ENCODE peak calls at places on chromosomes 6 and 20, in eight cellular contexts. W is MV-4-11; T is endodermal cell; E is NCI-H1930; G is mesothelial cell of epicardium; M is ACHN; I is stimulated activated CD4-positive, alpha-beta T cell treated with anti-CD3 and anti-CD28 coated beads, Interleukin-15, amount 100 ng/mL, for 24 hours; Q is activated naive CD4-positive, alpha-beta T cell. A is an unnamed sample.

GRCh38 chr6:155126727-155127439 is 131.8 kb downstream of the TIAM2 start:
- DNase-seq in W (peak; percentile 56), T (peak; percentile 79), E (no peak), G (no peak), M (no peak), I (peak; percentile 82), Q (no peak), A (no peak)

GRCh38 chr6:125947581-125947980 is 9.0 kb upstream of the HINT3 start:
- DNase-seq in W (no peak), T (no peak), E (no peak), G (no peak), M (no peak), I (no peak), Q (no peak), A (no peak)

GRCh38 chr6:167047554-167047953 is 48.4 kb downstream of the CEP43 start:
- DNase-seq in W (peak; percentile 98), T (no peak), E (no peak), G (no peak), M (no peak), I (peak; percentile 70), Q (peak; percentile 10), A (no peak)

GRCh38 chr20:63316502-63316921 is 23.5 kb downstream of the COL20A1 start:
- DNase-seq in W (no peak), T (no peak), E (no peak), G (no peak), M (no peak), I (no peak), Q (no peak), A (no peak)

GRCh38 chr20:46857061-46857831 is 37.4 kb upstream of the EYA2 start:
- DNase-seq in W (no peak), T (no peak), E (no peak), G (no peak), M (no peak), I (no peak), Q (no peak), A (no peak)

GRCh38 chr20:35237486-35237885 is 11.0 kb downstream of the MMP24 start:
- DNase-seq in W (no peak), T (no peak), E (no peak), G (no peak), M (no peak), I (no peak), Q (no peak), A (no peak)

GRCh38 chr6:89148016-89148750 is 2.3 kb downstream of the PM20D2 start:
- DNase-seq in W (peak; percentile 8), T (no peak), E (no peak), G (no peak), M (peak; percentile 4), I (peak; percentile 63), Q (no peak), A (no peak)

GRCh38 chr20:52923123-52923543 is 49.0 kb upstream of the TSHZ2 start:
- DNase-seq in W (peak; percentile 31), T (peak; percentile 53), E (no peak), G (no peak), M (peak; percentile 2), I (no peak), Q (no peak), A (no peak)

GRCh38 chr6:168284187-168284586 is 35.4 kb downstream of the DACT2 start:
- DNase-seq in W (no peak), T (no peak), E (no peak), G (no peak), M (no peak), I (no peak), Q (no peak), A (no peak)

GRCh38 chr6:106048331-106048730 is 37.8 kb upstream of the PRDM1 start:
- DNase-seq in W (no peak), T (no peak), E (no peak), G (no peak), M (no peak), I (no peak), Q (no peak), A (no peak)

GRCh38 chr6:135224037-135224647 is 43.0 kb downstream of the MYB start:
- DNase-seq in W (no peak), T (no peak), E (no peak), G (no peak), M (no peak), I (no peak), Q (no peak), A (no peak)

GRCh38 chr6:90654806-90655205 is 67.9 kb upstream of the MAP3K7 start:
- DNase-seq in W (no peak), T (no peak), E (no peak), G (no peak), M (no peak), I (no peak), Q (no peak), A (no peak)

GRCh38 chr6:156538875-156539660 is 238.1 kb upstream of the ARID1B start:
- DNase-seq in W (no peak), T (peak; percentile 75), E (no peak), G (no peak), M (no peak), I (no peak), Q (no peak), A (no peak)

GRCh38 chr6:72890671-72891070 is 268.8 kb downstream of the KCNQ5 start:
- DNase-seq in W (no peak), T (no peak), E (no peak), G (no peak), M (no peak), I (no peak), Q (no peak), A (no peak)

GRCh38 chr6:140879861-140880260 is 1252.9 kb upstream of the GJE1 start:
- DNase-seq in W (peak; percentile 27), T (no peak), E (no peak), G (no peak), M (peak; percentile 59), I (no peak), Q (no peak), A (no peak)

GRCh38 chr6:155100087-155100486 is 105.0 kb downstream of the TIAM2 start:
- DNase-seq in W (no peak), T (peak; percentile 35), E (no peak), G (no peak), M (peak; percentile 33), I (no peak), Q (no peak), A (peak; percentile 45)

GRCh38 chr6:142207265-142207877 is 60.3 kb downstream of the VTA1 start:
- DNase-seq in W (peak; percentile 1), T (peak; percentile 85), E (no peak), G (no peak), M (peak; percentile 46), I (peak; percentile 40), Q (peak; percentile 4), A (no peak)

GRCh38 chr6:54856137-54856536 is 9.6 kb downstream of the FAM83B start:
- DNase-seq in W (no peak), T (no peak), E (no peak), G (no peak), M (no peak), I (no peak), Q (no peak), A (no peak)

GRCh38 chr6:160030103-160030502 is 61.2 kb downstream of the IGF2R start:
- DNase-seq in W (no peak), T (peak; percentile 50), E (no peak), G (peak; percentile 68), M (peak; percentile 32), I (no peak), Q (no peak), A (peak; percentile 70)

GRCh38 chr20:15863735-15864134 is 709.5 kb downstream of the KIF16B start:
- DNase-seq in W (no peak), T (no peak), E (no peak), G (no peak), M (no peak), I (no peak), Q (no peak), A (no peak)

GRCh38 chr6:143940011-143940597 is 68.0 kb downstream of the PLAGL1 start:
- DNase-seq in W (peak; percentile 42), T (peak; percentile 84), E (no peak), G (no peak), M (peak; percentile 64), I (peak; percentile 66), Q (no peak), A (no peak)

GRCh38 chr6:132506869-132507813 is 5.8 kb downstream of the STX7 start:
- DNase-seq in W (no peak), T (no peak), E (no peak), G (no peak), M (no peak), I (no peak), Q (no peak), A (no peak)

GRCh38 chr20:54468082-54468481 is 7.3 kb upstream of the DOK5 start:
- DNase-seq in W (no peak), T (no peak), E (no peak), G (no peak), M (no peak), I (no peak), Q (no peak), A (no peak)

GRCh38 chr6:12635813-12636212 is 80.8 kb upstream of the PHACTR1 start:
- DNase-seq in W (no peak), T (no peak), E (no peak), G (no peak), M (no peak), I (no peak), Q (no peak), A (no peak)

GRCh38 chr6:21049572-21049971 is 515.3 kb downstream of the CDKAL1 start:
- DNase-seq in W (no peak), T (no peak), E (no peak), G (no peak), M (no peak), I (no peak), Q (no peak), A (no peak)

GRCh38 chr6:20367716-20368485 is 33.8 kb upstream of the E2F3 start:
- DNase-seq in W (no peak), T (no peak), E (no peak), G (no peak), M (no peak), I (no peak), Q (no peak), A (no peak)

GRCh38 chr6:117448011-117448410 is 22.3 kb upstream of the ROS1 start:
- DNase-seq in W (no peak), T (peak; percentile 45), E (no peak), G (no peak), M (no peak), I (no peak), Q (no peak), A (no peak)

GRCh38 chr6:112282217-112282616 is 27.9 kb upstream of the LAMA4 start:
- DNase-seq in W (no peak), T (peak; percentile 58), E (no peak), G (no peak), M (peak; percentile 31), I (no peak), Q (no peak), A (no peak)

GRCh38 chr6:99019341-99019740 is 71.6 kb upstream of the FBXL4 start:
- DNase-seq in W (no peak), T (no peak), E (no peak), G (no peak), M (no peak), I (no peak), Q (no peak), A (no peak)

GRCh38 chr6:84358581-84358980 is 131.1 kb upstream of the CEP162 start:
- DNase-seq in W (no peak), T (no peak), E (no peak), G (no peak), M (no peak), I (no peak), Q (no peak), A (no peak)

GRCh38 chr6:170097505-170098427 is 193.1 kb downstream of the DLL1 start:
- DNase-seq in W (no peak), T (peak; percentile 19), E (no peak), G (peak; percentile 13), M (no peak), I (no peak), Q (no peak), A (no peak)

GRCh38 chr20:64080813-64081619 is 1.1 kb downstream of the OPRL1 start:
- DNase-seq in W (no peak), T (no peak), E (no peak), G (no peak), M (no peak), I (no peak), Q (no peak), A (no peak)

GRCh38 chr6:71333700-71334099 is 45.1 kb downstream of the OGFRL1 start:
- DNase-seq in W (no peak), T (no peak), E (no peak), G (no peak), M (peak; percentile 88), I (no peak), Q (no peak), A (no peak)

GRCh38 chr6:23180504-23181293 is 611.3 kb downstream of the HDGFL1 start:
- DNase-seq in W (no peak), T (no peak), E (no peak), G (no peak), M (no peak), I (no peak), Q (no peak), A (peak; percentile 70)

A was measured in NCI-H2107.